ENCODE peak calls at places on chromosome 14, in five cellular contexts. One of them, this sample, is unnamed.

GRCh38 chr14:91173221-91173670 is 59.4 kb downstream of the DGLUCY start:
- DNase-seq in lower leg skin: peak; percentile 95
- DNase-seq in CD4-positive, alpha-beta T cell: peak; percentile 79
- DNase-seq in activated T-cell treated with anti-CD3 and anti-CD28 coated beads for 24 hours: peak; percentile 70
- DNase-seq in PC-9: no peak
- DNase-seq in this sample: peak; percentile 62

GRCh38 chr14:100622708-100623485 is 35.7 kb upstream of the BEGAIN start:
- DNase-seq in lower leg skin: no peak
- DNase-seq in CD4-positive, alpha-beta T cell: no peak
- DNase-seq in activated T-cell treated with anti-CD3 and anti-CD28 coated beads for 24 hours: no peak
- DNase-seq in PC-9: no peak
- DNase-seq in this sample: no peak

GRCh38 chr14:31419179-31420012 is 954 bp downstream of the HEATR5A start:
- DNase-seq in lower leg skin: no peak
- DNase-seq in CD4-positive, alpha-beta T cell: no peak
- DNase-seq in activated T-cell treated with anti-CD3 and anti-CD28 coated beads for 24 hours: no peak
- DNase-seq in PC-9: no peak
- DNase-seq in this sample: no peak

GRCh38 chr14:103404032-103404918 is 19.1 kb downstream of the MARK3 start:
- DNase-seq in lower leg skin: no peak
- DNase-seq in CD4-positive, alpha-beta T cell: no peak
- DNase-seq in activated T-cell treated with anti-CD3 and anti-CD28 coated beads for 24 hours: no peak
- DNase-seq in PC-9: no peak
- DNase-seq in this sample: no peak

GRCh38 chr14:95137804-95138167 is 19.5 kb downstream of the DICER1 start:
- DNase-seq in lower leg skin: no peak
- DNase-seq in CD4-positive, alpha-beta T cell: no peak
- DNase-seq in activated T-cell treated with anti-CD3 and anti-CD28 coated beads for 24 hours: no peak
- DNase-seq in PC-9: no peak
- DNase-seq in this sample: no peak

GRCh38 chr14:77314043-77314442 is 6.6 kb downstream of the POMT2 start:
- DNase-seq in lower leg skin: peak; percentile 69
- DNase-seq in CD4-positive, alpha-beta T cell: no peak
- DNase-seq in activated T-cell treated with anti-CD3 and anti-CD28 coated beads for 24 hours: no peak
- DNase-seq in PC-9: peak; percentile 83
- DNase-seq in this sample: peak; percentile 69

GRCh38 chr14:24241829-24242443 is 487 bp downstream of the TINF2 start:
- DNase-seq in lower leg skin: peak; percentile 97
- DNase-seq in CD4-positive, alpha-beta T cell: peak; percentile 92
- DNase-seq in activated T-cell treated with anti-CD3 and anti-CD28 coated beads for 24 hours: peak; percentile 92
- DNase-seq in PC-9: peak; percentile 75
- DNase-seq in this sample: peak; percentile 93

GRCh38 chr14:44658389-44658696 is 151.3 kb upstream of the FSCB start:
- DNase-seq in lower leg skin: no peak
- DNase-seq in CD4-positive, alpha-beta T cell: no peak
- DNase-seq in activated T-cell treated with anti-CD3 and anti-CD28 coated beads for 24 hours: no peak
- DNase-seq in PC-9: no peak
- DNase-seq in this sample: no peak

GRCh38 chr14:50844397-50844796 is 13.4 kb upstream of the NIN start:
- DNase-seq in lower leg skin: no peak
- DNase-seq in CD4-positive, alpha-beta T cell: no peak
- DNase-seq in activated T-cell treated with anti-CD3 and anti-CD28 coated beads for 24 hours: no peak
- DNase-seq in PC-9: no peak
- DNase-seq in this sample: no peak

GRCh38 chr14:99177876-99178630 is 93.9 kb downstream of the BCL11B start:
- DNase-seq in lower leg skin: peak; percentile 90
- DNase-seq in CD4-positive, alpha-beta T cell: peak; percentile 0
- DNase-seq in activated T-cell treated with anti-CD3 and anti-CD28 coated beads for 24 hours: no peak
- DNase-seq in PC-9: no peak
- DNase-seq in this sample: no peak

GRCh38 chr14:51880810-51881580 is 20.6 kb downstream of the GNG2 start:
- DNase-seq in lower leg skin: no peak
- DNase-seq in CD4-positive, alpha-beta T cell: no peak
- DNase-seq in activated T-cell treated with anti-CD3 and anti-CD28 coated beads for 24 hours: no peak
- DNase-seq in PC-9: no peak
- DNase-seq in this sample: no peak

GRCh38 chr14:32332415-32333116 is 3.5 kb downstream of the AKAP6 start:
- DNase-seq in lower leg skin: no peak
- DNase-seq in CD4-positive, alpha-beta T cell: no peak
- DNase-seq in activated T-cell treated with anti-CD3 and anti-CD28 coated beads for 24 hours: no peak
- DNase-seq in PC-9: no peak
- DNase-seq in this sample: no peak

GRCh38 chr14:54170301-54170700 is 213.7 kb upstream of the BMP4 start:
- DNase-seq in lower leg skin: no peak
- DNase-seq in CD4-positive, alpha-beta T cell: no peak
- DNase-seq in activated T-cell treated with anti-CD3 and anti-CD28 coated beads for 24 hours: no peak
- DNase-seq in PC-9: no peak
- DNase-seq in this sample: no peak

GRCh38 chr14:35470775-35471174 is 63.2 kb upstream of the INSM2 start:
- DNase-seq in lower leg skin: no peak
- DNase-seq in CD4-positive, alpha-beta T cell: no peak
- DNase-seq in activated T-cell treated with anti-CD3 and anti-CD28 coated beads for 24 hours: no peak
- DNase-seq in PC-9: no peak
- DNase-seq in this sample: no peak

GRCh38 chr14:49303952-49304516 is 282.1 kb downstream of the RPS29 start:
- DNase-seq in lower leg skin: no peak
- DNase-seq in CD4-positive, alpha-beta T cell: no peak
- DNase-seq in activated T-cell treated with anti-CD3 and anti-CD28 coated beads for 24 hours: no peak
- DNase-seq in PC-9: no peak
- DNase-seq in this sample: peak; percentile 31

GRCh38 chr14:67881225-67881624 is 61.6 kb downstream of the RAD51B start:
- DNase-seq in lower leg skin: no peak
- DNase-seq in CD4-positive, alpha-beta T cell: no peak
- DNase-seq in activated T-cell treated with anti-CD3 and anti-CD28 coated beads for 24 hours: no peak
- DNase-seq in PC-9: no peak
- DNase-seq in this sample: no peak

GRCh38 chr14:68688872-68689371 is 103.9 kb downstream of the ZFP36L1 start:
- DNase-seq in lower leg skin: peak; percentile 64
- DNase-seq in CD4-positive, alpha-beta T cell: no peak
- DNase-seq in activated T-cell treated with anti-CD3 and anti-CD28 coated beads for 24 hours: no peak
- DNase-seq in PC-9: no peak
- DNase-seq in this sample: no peak

GRCh38 chr14:55160989-55161388 is 30.4 kb downstream of the DLGAP5 start:
- DNase-seq in lower leg skin: no peak
- DNase-seq in CD4-positive, alpha-beta T cell: no peak
- DNase-seq in activated T-cell treated with anti-CD3 and anti-CD28 coated beads for 24 hours: no peak
- DNase-seq in PC-9: no peak
- DNase-seq in this sample: no peak

GRCh38 chr14:29215853-29216252 is 449.3 kb downstream of the FOXG1 start:
- DNase-seq in lower leg skin: no peak
- DNase-seq in CD4-positive, alpha-beta T cell: no peak
- DNase-seq in activated T-cell treated with anti-CD3 and anti-CD28 coated beads for 24 hours: no peak
- DNase-seq in PC-9: no peak
- DNase-seq in this sample: no peak

GRCh38 chr14:98633380-98633779 is 638.6 kb downstream of the BCL11B start:
- DNase-seq in lower leg skin: no peak
- DNase-seq in CD4-positive, alpha-beta T cell: no peak
- DNase-seq in activated T-cell treated with anti-CD3 and anti-CD28 coated beads for 24 hours: no peak
- DNase-seq in PC-9: no peak
- DNase-seq in this sample: no peak

GRCh38 chr14:34983148-34983760 is 462 bp downstream of the SRP54 start:
- DNase-seq in lower leg skin: no peak
- DNase-seq in CD4-positive, alpha-beta T cell: no peak
- DNase-seq in activated T-cell treated with anti-CD3 and anti-CD28 coated beads for 24 hours: no peak
- DNase-seq in PC-9: no peak
- DNase-seq in this sample: no peak

This sample was measured in T1000.